ENCODE peak calls at places on chromosomes 13 and 19, in ten cellular contexts. T is HCT116, V is tibial nerve, A is heart right ventricle, W is heart left ventricle, D is bronchial epithelial cell, M is ovary, I is left ventricle myocardium inferior, Q is left lung, P is tibial artery. E is an unnamed sample.

GRCh38 chr13:66154981-66155380 is 1075.2 kb downstream of the PCDH9 start:
- DNase-seq in I (no peak), D (no peak), T (no peak), V (no peak), W (no peak), M (no peak), Q (no peak), P (no peak), A (no peak), E (no peak)

GRCh38 chr13:29523199-29523931 is 72.1 kb downstream of the SLC7A1 start:
- DNase-seq in D (no peak), M (no peak), P (peak; percentile 86), T (no peak), Q (no peak), W (no peak), V (peak; percentile 47), A (peak; percentile 44), I (peak; percentile 45), E (no peak)

GRCh38 chr13:35496011-35496410 is 19.5 kb upstream of the MAB21L1 start:
- DNase-seq in P (no peak), W (no peak), Q (no peak), I (no peak), D (no peak), T (no peak), M (no peak), A (no peak), V (no peak), E (no peak)

GRCh38 chr13:106152047-106152446 is 383.4 kb downstream of the EFNB2 start:
- DNase-seq in W (no peak), I (no peak), T (no peak), V (no peak), D (peak; percentile 66), P (no peak), Q (no peak), A (no peak), M (no peak), E (peak; percentile 69)

GRCh38 chr19:4455742-4456565 is 1.6 kb downstream of the UBXN6 start:
- DNase-seq in W (no peak), M (peak; percentile 93), A (peak; percentile 61), P (no peak), T (no peak), I (peak; percentile 78), Q (peak; percentile 68), V (peak; percentile 50), D (peak; percentile 15), E (no peak)

GRCh38 chr19:37979547-37980082 is 72.6 kb downstream of the SIPA1L3 start:
- DNase-seq in W (no peak), I (no peak), Q (no peak), M (no peak), A (no peak), V (no peak), D (peak; percentile 91), P (peak; percentile 60), T (no peak), E (peak; percentile 42)

GRCh38 chr19:34994643-34995471 is 5.3 kb upstream of the GRAMD1A start:
- DNase-seq in T (no peak), A (no peak), P (peak; percentile 79), Q (peak; percentile 74), M (peak; percentile 67), I (no peak), V (no peak), D (no peak), W (no peak), E (peak; percentile 86)

GRCh38 chr13:19959141-19959830 is 759 bp downstream of the ZMYM2 start:
- DNase-seq in Q (peak; percentile 71), P (peak; percentile 76), M (peak; percentile 71), A (peak; percentile 68), I (peak; percentile 57), D (peak; percentile 23), T (peak; percentile 8), W (peak; percentile 85), V (peak; percentile 21), E (peak; percentile 63)

GRCh38 chr19:40219721-40220276 is 1.6 kb upstream of the TTC9B start:
- DNase-seq in Q (no peak), V (no peak), I (no peak), D (peak; percentile 90), P (no peak), T (peak; percentile 76), A (no peak), M (no peak), W (no peak), E (no peak)

GRCh38 chr13:51324714-51325440 is 14.6 kb upstream of the SERPINE3 start:
- DNase-seq in P (no peak), W (no peak), M (no peak), I (no peak), Q (no peak), D (no peak), T (no peak), V (no peak), A (no peak), E (no peak)

GRCh38 chr19:2428027-2428690 is 773 bp upstream of the TIMM13 start:
- DNase-seq in P (no peak), T (no peak), M (peak; percentile 57), W (no peak), D (peak; percentile 10), Q (no peak), V (no peak), A (no peak), I (peak; percentile 36), E (peak; percentile 41)

DNA sequence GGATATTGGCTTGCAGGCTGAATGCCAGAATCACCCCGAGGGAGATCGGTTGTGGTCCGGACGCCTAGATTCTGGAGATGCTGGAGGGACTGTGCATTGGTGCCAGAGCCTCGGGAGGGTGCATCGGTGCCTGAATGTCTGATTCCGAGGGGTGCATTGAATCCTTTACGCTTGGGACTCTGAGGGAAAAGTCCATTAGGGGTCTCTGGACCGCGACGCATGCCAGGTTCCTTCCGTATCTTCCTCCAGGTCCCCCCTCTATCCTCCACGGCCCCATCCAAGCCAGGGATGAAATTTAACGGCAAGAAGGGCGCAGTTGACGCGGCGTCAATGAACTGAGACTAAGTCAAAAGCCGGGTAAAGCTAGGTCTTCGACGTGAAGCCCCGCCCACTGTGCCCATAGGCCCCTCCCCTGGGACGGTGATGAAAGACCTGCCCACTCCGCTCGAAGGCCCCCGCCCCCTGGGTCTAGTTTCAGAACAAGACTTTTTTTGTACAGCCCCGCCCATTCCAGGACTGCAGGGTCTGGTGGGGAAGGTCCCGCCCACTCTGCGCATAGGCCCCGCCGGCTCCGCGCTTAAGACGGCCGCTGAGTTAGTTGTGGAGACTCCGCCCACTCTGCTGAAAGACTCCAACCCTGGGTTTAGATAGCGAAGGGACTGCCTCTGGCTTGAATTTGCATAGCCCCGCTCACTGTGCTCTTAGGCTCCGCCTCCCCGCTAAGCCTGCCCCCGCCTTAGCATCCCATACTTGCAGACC is 737 bp downstream of the ZNF575 start:
- DNase-seq in A (peak; percentile 96), Q (peak; percentile 99), I (peak; percentile 97), W (peak; percentile 98), T (peak; percentile 98), M (peak; percentile 100), V (peak; percentile 99), D (peak; percentile 98), P (peak; percentile 100), E (peak; percentile 100)
- H3K36me3 ChIP-seq in A (no peaks in the 10 kb centered on the region), Q (peaks cover 18% of the 10 kb centered on the region), I (peaks cover 13% of the 10 kb centered on the region), W (peaks cover 6% of the 10 kb centered on the region), T (no peaks in the 10 kb centered on the region), M (no peaks in the 10 kb centered on the region), V (no peaks in the 10 kb centered on the region), D (no peaks in the 10 kb centered on the region), P (peaks cover 20% of the 10 kb centered on the region), E (no peaks in the 10 kb centered on the region)

GRCh38 chr19:16594131-16594586 is 21.9 kb upstream of the SLC35E1 start:
- DNase-seq in M (no peak), P (no peak), Q (no peak), W (peak; percentile 63), V (no peak), A (no peak), T (no peak), D (no peak), I (no peak), E (no peak)
- TF ChIP-seq CTCF in M (no peak), P (no peak), Q (no peak), W (no peak), V (no peak), A (no peak), T (no peak), D (no peak), I (no peak), E (no peak)

GRCh38 chr19:11576186-11576585 is 1.3 kb downstream of the ACP5 start:
- DNase-seq in Q (no peak), W (no peak), D (no peak), I (no peak), T (no peak), P (no peak), V (no peak), M (no peak), A (no peak), E (no peak)

GRCh38 chr19:11577451-11578341 is at the start of gene ACP5:
- DNase-seq in D (peak; percentile 62), T (no peak), P (no peak), W (no peak), V (no peak), M (peak; percentile 35), I (no peak), A (no peak), Q (peak; percentile 68), E (no peak)

GRCh38 chr19:11580665-11581418 is 3.4 kb upstream of the ACP5 start:
- DNase-seq in M (no peak), W (no peak), T (no peak), P (no peak), Q (no peak), D (peak; percentile 24), V (no peak), A (no peak), I (no peak), E (no peak)

GRCh38 chr19:11581740-11582139 is 4.3 kb upstream of the ACP5 start:
- DNase-seq in W (no peak), D (no peak), Q (no peak), I (no peak), A (no peak), P (no peak), M (no peak), T (no peak), V (no peak), E (no peak)

DNA sequence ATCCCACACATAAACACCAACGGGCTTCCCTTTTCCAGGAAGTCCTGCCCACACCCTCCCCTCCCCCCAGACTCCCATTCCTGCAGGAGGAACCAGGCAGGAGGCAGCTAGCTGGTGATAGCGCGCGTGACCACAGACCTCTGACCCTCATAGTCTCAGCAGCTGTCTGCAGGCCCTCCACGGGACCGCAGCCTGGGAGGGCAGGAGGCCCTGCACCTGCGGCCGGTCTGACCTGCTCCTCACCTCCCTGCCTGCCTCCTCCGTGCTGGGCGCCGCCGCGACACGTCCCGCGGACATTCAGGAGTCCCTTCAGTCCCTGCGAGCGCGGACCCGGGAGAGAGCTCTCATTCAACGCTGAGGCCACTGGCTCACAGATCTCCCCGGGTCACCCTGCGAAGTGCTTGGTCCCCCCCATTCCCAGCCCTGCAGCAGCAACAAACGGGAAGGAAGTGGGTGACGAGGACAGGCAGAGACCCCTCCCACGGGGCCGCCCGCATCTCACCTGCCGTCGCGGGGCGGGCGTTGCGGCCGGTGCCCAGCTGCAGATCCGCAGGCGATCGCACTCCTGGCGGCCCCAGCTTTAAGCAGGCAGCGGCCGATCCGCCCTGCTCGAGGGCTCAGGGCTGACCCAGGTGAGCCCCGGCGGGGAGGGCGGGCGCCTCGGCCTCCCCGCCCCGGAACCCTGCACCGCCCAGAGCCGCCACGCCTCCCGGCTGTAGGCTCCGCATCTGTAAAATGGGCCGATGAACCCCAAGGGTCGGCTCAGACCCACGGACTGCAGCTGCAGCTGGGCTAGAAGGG is 1.1 kb upstream of the ACP5 start:
- DNase-seq in A (peak; percentile 46), T (no peak), I (peak; percentile 42), V (no peak), P (peak; percentile 80), M (peak; percentile 71), W (no peak), D (no peak), Q (peak; percentile 93), E (peak; percentile 74)
- H3K4me3 ChIP-seq in A (no peak overlapping the region), T (no peak overlapping the region), I (peak overlapping the region; percentile 52), V (peak overlapping the region; percentile 48), P (peak overlapping the region; percentile 45), M (peak overlapping the region; percentile 12), W (peak overlapping the region; percentile 34), D (peak overlapping the region; percentile 32), Q (peak overlapping the region; percentile 56), E (peak overlapping the region; percentile 43)

GRCh38 chr19:55667958-55668357 is 7.1 kb upstream of the EPN1 start:
- DNase-seq in W (no peak), Q (no peak), D (peak; percentile 39), A (no peak), I (no peak), V (no peak), M (no peak), T (no peak), P (no peak), E (no peak)
- H3K36me3 ChIP-seq in W (peaks cover 92% of the 10 kb centered on the region), Q (peaks cover 99% of the 10 kb centered on the region), D (peaks cover 48% of the 10 kb centered on the region), A (peaks cover 18% of the 10 kb centered on the region), I (peaks cover 82% of the 10 kb centered on the region), V (peaks cover 6% of the 10 kb centered on the region), M (no peaks in the 10 kb centered on the region), T (peaks cover 65% of the 10 kb centered on the region), P (peaks cover 93% of the 10 kb centered on the region), E (peaks cover 28% of the 10 kb centered on the region)